ENCODE peak calls at places on chromosomes 6 and 20, in four cellular contexts. H, W, Z and V are unnamed samples.

GRCh38 chr20:32909896-32910571 is 51.3 kb downstream of the EFCAB8 start:
- DNase-seq in H (no peak), W (no peak), Z (no peak), V (no peak)

GRCh38 chr6:1285589-1286340 is 26.1 kb upstream of the FOXQ1 start:
- DNase-seq in H (no peak), W (peak), Z (no peak), V (no peak)

GRCh38 chr6:16154904-16155303 is 26.0 kb downstream of the MYLIP start:
- DNase-seq in H (no peak), W (no peak), Z (no peak), V (no peak)

GRCh38 chr6:155883334-155883731 is 427.7 kb upstream of the NOX3 start:
- DNase-seq in H (no peak), W (no peak), Z (no peak), V (no peak)

GRCh38 chr20:62985089-62985778 is 21.5 kb downstream of the BHLHE23 start:
- DNase-seq in H (no peak), W (no peak), Z (no peak), V (no peak)

GRCh38 chr6:44976677-44977405 is 351.3 kb upstream of the RUNX2 start:
- DNase-seq in H (no peak), W (no peak), Z (no peak), V (no peak)

GRCh38 chr6:131644921-131645320 is 7.8 kb downstream of the ENPP3 start:
- DNase-seq in H (no peak), W (no peak), Z (no peak), V (no peak)

GRCh38 chr20:16530201-16530681 is 43.0 kb downstream of the KIF16B start:
- DNase-seq in H (peak), W (no peak), Z (no peak), V (no peak)

GRCh38 chr20:16404171-16404570 is 169.1 kb downstream of the KIF16B start:
- DNase-seq in H (no peak), W (no peak), Z (no peak), V (no peak)

GRCh38 chr6:89205819-89206218 is 11.3 kb downstream of the GABRR1 start:
- DNase-seq in H (no peak), W (no peak), Z (no peak), V (no peak)

GRCh38 chr6:16140607-16141006 is 11.7 kb downstream of the MYLIP start:
- DNase-seq in H (no peak), W (no peak), Z (no peak), V (no peak)

GRCh38 chr20:32538526-32538918 is 46.6 kb downstream of the NOL4L start:
- DNase-seq in H (no peak), W (no peak), Z (no peak), V (no peak)

GRCh38 chr6:33633084-33633461 is 12.0 kb downstream of the ITPR3 start:
- DNase-seq in H (no peak), W (no peak), Z (no peak), V (no peak)

GRCh38 chr6:44022671-44023352 is 104.4 kb downstream of the MRPL14 start:
- DNase-seq in H (no peak), W (no peak), Z (no peak), V (no peak)

GRCh38 chr20:10524034-10524476 is 89.0 kb downstream of the SLX4IP start:
- DNase-seq in H (no peak), W (no peak), Z (peak), V (no peak)

GRCh38 chr6:143018955-143019354 is 41.7 kb upstream of the AIG1 start:
- DNase-seq in H (no peak), W (no peak), Z (no peak), V (no peak)

GRCh38 chr6:52650946-52651345 is 20.0 kb upstream of the TMEM14A start:
- DNase-seq in H (no peak), W (peak), Z (no peak), V (no peak)

GRCh38 chr6:33863084-33863483 is 59.3 kb upstream of the MLN start:
- DNase-seq in H (no peak), W (no peak), Z (no peak), V (no peak)

GRCh38 chr20:57389695-57390603 is 1.2 kb upstream of the RBM38 start:
- DNase-seq in H (no peak), W (peak), Z (peak), V (no peak)

GRCh38 chr6:32168350-32168749 is 4.0 kb downstream of the EGFL8 start:
- DNase-seq in H (no peak), W (no peak), Z (no peak), V (no peak)

GRCh38 chr6:109381747-109382575 is at the start of gene CD164:
- DNase-seq in H (peak), W (peak), Z (peak), V (peak)

GRCh38 chr6:109381007-109381746 is 1.1 kb downstream of the CD164 start:
- DNase-seq in H (no peak), W (peak), Z (no peak), V (no peak)

GRCh38 chr6:109379706-109380105 is 2.6 kb downstream of the CD164 start:
- DNase-seq in H (no peak), W (no peak), Z (no peak), V (no peak)

GRCh38 chr6:109383438-109383940 is 1.2 kb upstream of the CD164 start:
- DNase-seq in H (no peak), W (peak), Z (no peak), V (no peak)

DNA sequence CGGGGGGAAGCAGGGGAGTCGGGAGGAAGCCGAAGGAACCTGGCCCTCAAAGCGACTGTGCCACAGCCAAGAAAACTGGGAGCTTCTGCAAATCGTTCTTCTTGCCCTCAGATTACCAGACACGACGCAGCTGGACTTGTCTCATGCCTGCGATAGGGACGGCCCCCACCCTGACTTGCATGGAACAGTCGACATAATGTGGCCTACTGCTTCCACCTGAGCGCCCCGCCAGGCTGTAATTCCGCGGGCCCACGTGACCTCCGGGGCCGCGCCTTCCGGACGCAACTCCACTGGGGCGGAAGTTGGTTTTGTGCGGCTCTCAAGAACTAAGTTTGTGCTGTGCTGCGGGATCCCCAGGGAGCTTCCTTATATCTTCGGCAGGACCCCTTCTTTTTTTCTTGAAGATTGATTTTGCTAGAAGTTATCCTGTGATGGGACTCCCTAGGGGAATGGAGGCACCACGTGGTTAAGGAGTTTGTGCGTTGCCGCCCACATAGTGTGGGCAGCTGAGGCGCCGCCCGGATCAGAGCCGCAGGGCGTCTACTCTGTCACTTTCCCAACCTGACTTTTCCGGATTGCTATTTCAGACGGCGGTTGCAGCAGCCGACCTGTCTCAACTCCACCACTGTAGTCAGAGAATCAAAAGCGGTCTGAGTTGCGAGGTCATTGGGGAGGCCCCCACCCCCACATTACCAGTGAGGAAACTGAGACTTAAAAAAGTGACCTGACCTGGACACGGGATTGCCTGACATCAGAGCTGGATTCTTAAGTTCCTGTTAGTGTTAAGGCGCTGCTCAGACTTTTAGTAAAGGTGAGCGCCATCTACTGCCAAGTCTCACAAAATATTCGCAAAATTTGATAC is 540 bp upstream of the CD164 start:
- DNase-seq in H (peak), W (peak), Z (peak), V (peak)
- TF ChIP-seq CTCF in H (peak), W (peak), Z (no peak), V (peak)

GRCh38 chr6:147382945-147383554 is 125.4 kb upstream of the SAMD5 start:
- DNase-seq in H (no peak), W (peak), Z (no peak), V (no peak)
- TF ChIP-seq CTCF in H (peak), W (peak), Z (no peak), V (peak)

GRCh38 chr20:61722146-61722678 is 343.5 kb downstream of the TAF4 start:
- DNase-seq in H (no peak), W (no peak), Z (no peak), V (no peak)

GRCh38 chr20:61725145-61725544 is 340.5 kb downstream of the TAF4 start:
- DNase-seq in H (no peak), W (no peak), Z (no peak), V (no peak)

GRCh38 chr20:61725966-61726365 is 339.7 kb downstream of the TAF4 start:
- DNase-seq in H (no peak), W (no peak), Z (no peak), V (no peak)

GRCh38 chr20:61723538-61724257 is 342.0 kb downstream of the TAF4 start:
- DNase-seq in H (no peak), W (no peak), Z (no peak), V (no peak)

GRCh38 chr20:61724376-61724775 is 341.3 kb downstream of the TAF4 start:
- DNase-seq in H (no peak), W (peak), Z (no peak), V (no peak)
- TF ChIP-seq CTCF in H (no peak), W (peak), Z (no peak), V (no peak)

GRCh38 chr6:105836889-105837288 is 249.2 kb upstream of the PRDM1 start:
- DNase-seq in H (peak), W (no peak), Z (no peak), V (no peak)

GRCh38 chr6:105834548-105834947 is 251.6 kb upstream of the PRDM1 start:
- DNase-seq in H (no peak), W (no peak), Z (no peak), V (no peak)

GRCh38 chr6:105836379-105836778 is 249.8 kb upstream of the PRDM1 start:
- DNase-seq in H (no peak), W (no peak), Z (no peak), V (no peak)

GRCh38 chr6:105838156-105838555 is 248.0 kb upstream of the PRDM1 start:
- DNase-seq in H (no peak), W (no peak), Z (no peak), V (no peak)

DNA sequence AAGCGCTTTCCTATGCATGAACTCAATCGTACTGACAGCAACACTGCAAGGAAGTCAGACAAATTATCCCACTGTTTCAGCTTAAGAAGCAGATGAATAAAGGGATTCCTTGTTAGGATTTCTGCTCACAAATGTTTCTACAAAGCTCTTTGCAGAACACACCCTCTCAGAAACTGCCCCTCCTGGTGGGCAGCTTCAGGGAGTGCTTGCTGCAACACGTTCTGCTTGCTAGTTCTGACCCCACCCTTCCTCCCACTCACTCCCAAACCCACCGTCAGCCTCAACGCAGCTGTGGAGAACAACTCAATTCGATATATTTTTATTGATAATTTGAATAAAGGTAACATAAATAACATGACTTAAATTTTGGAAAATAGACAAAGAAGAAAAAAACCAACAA is 250.8 kb upstream of the PRDM1 start:
- DNase-seq in H (no peak), W (peak), Z (no peak), V (no peak)
- TF ChIP-seq CTCF in H (peak), W (peak), Z (no peak), V (peak)

GRCh38 chr6:158718431-158719126 is 68.7 kb downstream of the SYTL3 start:
- DNase-seq in H (no peak), W (peak), Z (no peak), V (no peak)
- TF ChIP-seq CTCF in H (peak), W (peak), Z (no peak), V (peak)

GRCh38 chr6:82015526-82015925 is 232.0 kb downstream of the IBTK start:
- DNase-seq in H (no peak), W (no peak), Z (no peak), V (no peak)
- TF ChIP-seq CTCF in H (no peak), W (no peak), Z (no peak), V (no peak)

GRCh38 chr6:56833873-56834272 is 121.0 kb upstream of the BEND6 start:
- DNase-seq in H (no peak), W (no peak), Z (no peak), V (no peak)
- TF ChIP-seq CTCF in H (no peak), W (no peak), Z (no peak), V (no peak)